ENCODE peak calls at places on chromosomes 6 and 20, in nine cellular contexts. One of them, this sample, is unnamed.

GRCh38 chr6:37059344-37060194 is 54.1 kb downstream of the FGD2 start:
- DNase-seq in BJ: peak
- DNase-seq in activated T-helper 9 cell treated with anti-CD3 and anti-CD28 coated beads, Interleukin-2, amount 50 U/mL, for 16 hours: no peak
- DNase-seq in mucosa of gallbladder: peak
- DNase-seq in NCI-H1092: peak
- DNase-seq in stimulated activated CD8-positive, alpha-beta memory T cell treated with anti-CD3 and anti-CD28 coated beads, Interleukin-4, amount 100 ng/mL, for 1 hour: no peak
- DNase-seq in GF-D8: no peak
- DNase-seq in HEK293T: peak
- DNase-seq in AG08396: peak
- DNase-seq in this sample: no peak

GRCh38 chr6:19836799-19837510 is at the start of gene ID4:
- DNase-seq in BJ: peak
- DNase-seq in activated T-helper 9 cell treated with anti-CD3 and anti-CD28 coated beads, Interleukin-2, amount 50 U/mL, for 16 hours: no peak
- DNase-seq in mucosa of gallbladder: peak
- DNase-seq in NCI-H1092: peak
- DNase-seq in stimulated activated CD8-positive, alpha-beta memory T cell treated with anti-CD3 and anti-CD28 coated beads, Interleukin-4, amount 100 ng/mL, for 1 hour: no peak
- DNase-seq in GF-D8: no peak
- DNase-seq in HEK293T: peak
- DNase-seq in AG08396: peak
- DNase-seq in this sample: no peak

GRCh38 chr6:93454533-93454932 is 35.2 kb upstream of the EPHA7 start:
- DNase-seq in BJ: no peak
- DNase-seq in activated T-helper 9 cell treated with anti-CD3 and anti-CD28 coated beads, Interleukin-2, amount 50 U/mL, for 16 hours: no peak
- DNase-seq in mucosa of gallbladder: no peak
- DNase-seq in NCI-H1092: no peak
- DNase-seq in stimulated activated CD8-positive, alpha-beta memory T cell treated with anti-CD3 and anti-CD28 coated beads, Interleukin-4, amount 100 ng/mL, for 1 hour: no peak
- DNase-seq in GF-D8: no peak
- DNase-seq in HEK293T: no peak
- DNase-seq in AG08396: no peak
- DNase-seq in this sample: no peak

GRCh38 chr6:42190784-42191183 is 4.0 kb downstream of the GUCA1B start:
- DNase-seq in BJ: no peak
- DNase-seq in activated T-helper 9 cell treated with anti-CD3 and anti-CD28 coated beads, Interleukin-2, amount 50 U/mL, for 16 hours: no peak
- DNase-seq in mucosa of gallbladder: no peak
- DNase-seq in NCI-H1092: no peak
- DNase-seq in stimulated activated CD8-positive, alpha-beta memory T cell treated with anti-CD3 and anti-CD28 coated beads, Interleukin-4, amount 100 ng/mL, for 1 hour: no peak
- DNase-seq in GF-D8: no peak
- DNase-seq in HEK293T: no peak
- DNase-seq in AG08396: peak
- DNase-seq in this sample: no peak

GRCh38 chr6:144493035-144493910 is 208.1 kb downstream of the UTRN start:
- DNase-seq in BJ: no peak
- DNase-seq in activated T-helper 9 cell treated with anti-CD3 and anti-CD28 coated beads, Interleukin-2, amount 50 U/mL, for 16 hours: no peak
- DNase-seq in mucosa of gallbladder: no peak
- DNase-seq in NCI-H1092: no peak
- DNase-seq in stimulated activated CD8-positive, alpha-beta memory T cell treated with anti-CD3 and anti-CD28 coated beads, Interleukin-4, amount 100 ng/mL, for 1 hour: no peak
- DNase-seq in GF-D8: no peak
- DNase-seq in HEK293T: no peak
- DNase-seq in AG08396: no peak
- DNase-seq in this sample: no peak

GRCh38 chr6:114052141-114052540 is 81.2 kb upstream of the HDAC2 start:
- DNase-seq in BJ: no peak
- DNase-seq in activated T-helper 9 cell treated with anti-CD3 and anti-CD28 coated beads, Interleukin-2, amount 50 U/mL, for 16 hours: no peak
- DNase-seq in mucosa of gallbladder: no peak
- DNase-seq in NCI-H1092: no peak
- DNase-seq in stimulated activated CD8-positive, alpha-beta memory T cell treated with anti-CD3 and anti-CD28 coated beads, Interleukin-4, amount 100 ng/mL, for 1 hour: no peak
- DNase-seq in GF-D8: no peak
- DNase-seq in HEK293T: no peak
- DNase-seq in AG08396: no peak
- DNase-seq in this sample: no peak

GRCh38 chr6:137246801-137247202 is 27.6 kb upstream of the IFNGR1 start:
- DNase-seq in BJ: no peak
- DNase-seq in activated T-helper 9 cell treated with anti-CD3 and anti-CD28 coated beads, Interleukin-2, amount 50 U/mL, for 16 hours: no peak
- DNase-seq in mucosa of gallbladder: no peak
- DNase-seq in NCI-H1092: no peak
- DNase-seq in stimulated activated CD8-positive, alpha-beta memory T cell treated with anti-CD3 and anti-CD28 coated beads, Interleukin-4, amount 100 ng/mL, for 1 hour: no peak
- DNase-seq in GF-D8: no peak
- DNase-seq in HEK293T: no peak
- DNase-seq in AG08396: no peak
- DNase-seq in this sample: no peak

GRCh38 chr6:8000080-8001035 is 63.8 kb downstream of the BLOC1S5 start:
- DNase-seq in BJ: no peak
- DNase-seq in activated T-helper 9 cell treated with anti-CD3 and anti-CD28 coated beads, Interleukin-2, amount 50 U/mL, for 16 hours: no peak
- DNase-seq in mucosa of gallbladder: no peak
- DNase-seq in NCI-H1092: no peak
- DNase-seq in stimulated activated CD8-positive, alpha-beta memory T cell treated with anti-CD3 and anti-CD28 coated beads, Interleukin-4, amount 100 ng/mL, for 1 hour: no peak
- DNase-seq in GF-D8: no peak
- DNase-seq in HEK293T: no peak
- DNase-seq in AG08396: no peak
- DNase-seq in this sample: no peak

GRCh38 chr6:81487489-81487888 is 265.0 kb downstream of the TENT5A start:
- DNase-seq in BJ: no peak
- DNase-seq in activated T-helper 9 cell treated with anti-CD3 and anti-CD28 coated beads, Interleukin-2, amount 50 U/mL, for 16 hours: no peak
- DNase-seq in mucosa of gallbladder: peak
- DNase-seq in NCI-H1092: no peak
- DNase-seq in stimulated activated CD8-positive, alpha-beta memory T cell treated with anti-CD3 and anti-CD28 coated beads, Interleukin-4, amount 100 ng/mL, for 1 hour: no peak
- DNase-seq in GF-D8: no peak
- DNase-seq in HEK293T: no peak
- DNase-seq in AG08396: peak
- DNase-seq in this sample: no peak

GRCh38 chr20:11302436-11302835 is 615.3 kb upstream of the BTBD3 start:
- DNase-seq in BJ: no peak
- DNase-seq in activated T-helper 9 cell treated with anti-CD3 and anti-CD28 coated beads, Interleukin-2, amount 50 U/mL, for 16 hours: no peak
- DNase-seq in mucosa of gallbladder: no peak
- DNase-seq in NCI-H1092: no peak
- DNase-seq in stimulated activated CD8-positive, alpha-beta memory T cell treated with anti-CD3 and anti-CD28 coated beads, Interleukin-4, amount 100 ng/mL, for 1 hour: no peak
- DNase-seq in GF-D8: no peak
- DNase-seq in HEK293T: no peak
- DNase-seq in AG08396: peak
- DNase-seq in this sample: no peak

GRCh38 chr20:17647391-17648305 is 34.4 kb downstream of the RRBP1 start:
- DNase-seq in BJ: no peak
- DNase-seq in activated T-helper 9 cell treated with anti-CD3 and anti-CD28 coated beads, Interleukin-2, amount 50 U/mL, for 16 hours: no peak
- DNase-seq in mucosa of gallbladder: no peak
- DNase-seq in NCI-H1092: no peak
- DNase-seq in stimulated activated CD8-positive, alpha-beta memory T cell treated with anti-CD3 and anti-CD28 coated beads, Interleukin-4, amount 100 ng/mL, for 1 hour: no peak
- DNase-seq in GF-D8: no peak
- DNase-seq in HEK293T: no peak
- DNase-seq in AG08396: no peak
- DNase-seq in this sample: no peak

GRCh38 chr6:36722879-36723278 is 25.3 kb downstream of the RAB44 start:
- DNase-seq in BJ: no peak
- DNase-seq in activated T-helper 9 cell treated with anti-CD3 and anti-CD28 coated beads, Interleukin-2, amount 50 U/mL, for 16 hours: no peak
- DNase-seq in mucosa of gallbladder: no peak
- DNase-seq in NCI-H1092: no peak
- DNase-seq in stimulated activated CD8-positive, alpha-beta memory T cell treated with anti-CD3 and anti-CD28 coated beads, Interleukin-4, amount 100 ng/mL, for 1 hour: no peak
- DNase-seq in GF-D8: no peak
- DNase-seq in HEK293T: no peak
- DNase-seq in AG08396: no peak
- DNase-seq in this sample: no peak

GRCh38 chr6:39312912-39313525 is 1.2 kb downstream of the KCNK17 start:
- DNase-seq in BJ: no peak
- DNase-seq in activated T-helper 9 cell treated with anti-CD3 and anti-CD28 coated beads, Interleukin-2, amount 50 U/mL, for 16 hours: no peak
- DNase-seq in mucosa of gallbladder: no peak
- DNase-seq in NCI-H1092: no peak
- DNase-seq in stimulated activated CD8-positive, alpha-beta memory T cell treated with anti-CD3 and anti-CD28 coated beads, Interleukin-4, amount 100 ng/mL, for 1 hour: no peak
- DNase-seq in GF-D8: no peak
- DNase-seq in HEK293T: no peak
- DNase-seq in AG08396: no peak
- DNase-seq in this sample: no peak

GRCh38 chr6:35457907-35458306 is 5.8 kb downstream of the FANCE start:
- DNase-seq in BJ: no peak
- DNase-seq in activated T-helper 9 cell treated with anti-CD3 and anti-CD28 coated beads, Interleukin-2, amount 50 U/mL, for 16 hours: no peak
- DNase-seq in mucosa of gallbladder: no peak
- DNase-seq in NCI-H1092: no peak
- DNase-seq in stimulated activated CD8-positive, alpha-beta memory T cell treated with anti-CD3 and anti-CD28 coated beads, Interleukin-4, amount 100 ng/mL, for 1 hour: no peak
- DNase-seq in GF-D8: no peak
- DNase-seq in HEK293T: no peak
- DNase-seq in AG08396: no peak
- DNase-seq in this sample: no peak

GRCh38 chr20:11790047-11790446 is 127.6 kb upstream of the BTBD3 start:
- DNase-seq in BJ: no peak
- DNase-seq in activated T-helper 9 cell treated with anti-CD3 and anti-CD28 coated beads, Interleukin-2, amount 50 U/mL, for 16 hours: no peak
- DNase-seq in mucosa of gallbladder: no peak
- DNase-seq in NCI-H1092: no peak
- DNase-seq in stimulated activated CD8-positive, alpha-beta memory T cell treated with anti-CD3 and anti-CD28 coated beads, Interleukin-4, amount 100 ng/mL, for 1 hour: no peak
- DNase-seq in GF-D8: no peak
- DNase-seq in HEK293T: no peak
- DNase-seq in AG08396: no peak
- DNase-seq in this sample: no peak

GRCh38 chr6:110341671-110342304 is 16.4 kb downstream of the METTL24 start:
- DNase-seq in BJ: no peak
- DNase-seq in activated T-helper 9 cell treated with anti-CD3 and anti-CD28 coated beads, Interleukin-2, amount 50 U/mL, for 16 hours: no peak
- DNase-seq in mucosa of gallbladder: no peak
- DNase-seq in NCI-H1092: no peak
- DNase-seq in stimulated activated CD8-positive, alpha-beta memory T cell treated with anti-CD3 and anti-CD28 coated beads, Interleukin-4, amount 100 ng/mL, for 1 hour: no peak
- DNase-seq in GF-D8: no peak
- DNase-seq in HEK293T: peak
- DNase-seq in AG08396: peak
- DNase-seq in this sample: no peak

GRCh38 chr6:138726066-138727060 is 47.2 kb upstream of the CCDC28A start:
- DNase-seq in BJ: no peak
- DNase-seq in activated T-helper 9 cell treated with anti-CD3 and anti-CD28 coated beads, Interleukin-2, amount 50 U/mL, for 16 hours: no peak
- DNase-seq in mucosa of gallbladder: no peak
- DNase-seq in NCI-H1092: no peak
- DNase-seq in stimulated activated CD8-positive, alpha-beta memory T cell treated with anti-CD3 and anti-CD28 coated beads, Interleukin-4, amount 100 ng/mL, for 1 hour: no peak
- DNase-seq in GF-D8: no peak
- DNase-seq in HEK293T: no peak
- DNase-seq in AG08396: no peak
- DNase-seq in this sample: no peak

GRCh38 chr6:136989591-136990578 is 54.9 kb downstream of the IL20RA start:
- DNase-seq in BJ: no peak
- DNase-seq in activated T-helper 9 cell treated with anti-CD3 and anti-CD28 coated beads, Interleukin-2, amount 50 U/mL, for 16 hours: no peak
- DNase-seq in mucosa of gallbladder: no peak
- DNase-seq in NCI-H1092: peak
- DNase-seq in stimulated activated CD8-positive, alpha-beta memory T cell treated with anti-CD3 and anti-CD28 coated beads, Interleukin-4, amount 100 ng/mL, for 1 hour: no peak
- DNase-seq in GF-D8: no peak
- DNase-seq in HEK293T: peak
- DNase-seq in AG08396: no peak
- DNase-seq in this sample: no peak

GRCh38 chr20:63703471-63703975 is 4.3 kb downstream of the ARFRP1 start:
- DNase-seq in BJ: no peak
- DNase-seq in activated T-helper 9 cell treated with anti-CD3 and anti-CD28 coated beads, Interleukin-2, amount 50 U/mL, for 16 hours: no peak
- DNase-seq in mucosa of gallbladder: peak
- DNase-seq in NCI-H1092: no peak
- DNase-seq in stimulated activated CD8-positive, alpha-beta memory T cell treated with anti-CD3 and anti-CD28 coated beads, Interleukin-4, amount 100 ng/mL, for 1 hour: no peak
- DNase-seq in GF-D8: no peak
- DNase-seq in HEK293T: peak
- DNase-seq in AG08396: no peak
- DNase-seq in this sample: no peak

GRCh38 chr20:15925376-15925775 is 647.9 kb downstream of the KIF16B start:
- DNase-seq in BJ: no peak
- DNase-seq in activated T-helper 9 cell treated with anti-CD3 and anti-CD28 coated beads, Interleukin-2, amount 50 U/mL, for 16 hours: no peak
- DNase-seq in mucosa of gallbladder: no peak
- DNase-seq in NCI-H1092: no peak
- DNase-seq in stimulated activated CD8-positive, alpha-beta memory T cell treated with anti-CD3 and anti-CD28 coated beads, Interleukin-4, amount 100 ng/mL, for 1 hour: no peak
- DNase-seq in GF-D8: no peak
- DNase-seq in HEK293T: no peak
- DNase-seq in AG08396: no peak
- DNase-seq in this sample: no peak

GRCh38 chr6:37285861-37286311 is 27.9 kb upstream of the TMEM217 start:
- DNase-seq in BJ: no peak
- DNase-seq in activated T-helper 9 cell treated with anti-CD3 and anti-CD28 coated beads, Interleukin-2, amount 50 U/mL, for 16 hours: no peak
- DNase-seq in mucosa of gallbladder: no peak
- DNase-seq in NCI-H1092: no peak
- DNase-seq in stimulated activated CD8-positive, alpha-beta memory T cell treated with anti-CD3 and anti-CD28 coated beads, Interleukin-4, amount 100 ng/mL, for 1 hour: no peak
- DNase-seq in GF-D8: no peak
- DNase-seq in HEK293T: no peak
- DNase-seq in AG08396: no peak
- DNase-seq in this sample: no peak

GRCh38 chr6:148166339-148166949 is 176.2 kb upstream of the SASH1 start:
- DNase-seq in BJ: no peak
- DNase-seq in activated T-helper 9 cell treated with anti-CD3 and anti-CD28 coated beads, Interleukin-2, amount 50 U/mL, for 16 hours: no peak
- DNase-seq in mucosa of gallbladder: no peak
- DNase-seq in NCI-H1092: no peak
- DNase-seq in stimulated activated CD8-positive, alpha-beta memory T cell treated with anti-CD3 and anti-CD28 coated beads, Interleukin-4, amount 100 ng/mL, for 1 hour: no peak
- DNase-seq in GF-D8: no peak
- DNase-seq in HEK293T: peak
- DNase-seq in AG08396: peak
- DNase-seq in this sample: no peak

GRCh38 chr20:38109657-38110524 is 55.2 kb downstream of the TGM2 start:
- DNase-seq in BJ: peak
- DNase-seq in activated T-helper 9 cell treated with anti-CD3 and anti-CD28 coated beads, Interleukin-2, amount 50 U/mL, for 16 hours: no peak
- DNase-seq in mucosa of gallbladder: peak
- DNase-seq in NCI-H1092: no peak
- DNase-seq in stimulated activated CD8-positive, alpha-beta memory T cell treated with anti-CD3 and anti-CD28 coated beads, Interleukin-4, amount 100 ng/mL, for 1 hour: no peak
- DNase-seq in GF-D8: peak
- DNase-seq in HEK293T: peak
- DNase-seq in AG08396: peak
- DNase-seq in this sample: no peak

GRCh38 chr6:19731286-19731685 is 105.9 kb upstream of the ID4 start:
- DNase-seq in BJ: peak
- DNase-seq in activated T-helper 9 cell treated with anti-CD3 and anti-CD28 coated beads, Interleukin-2, amount 50 U/mL, for 16 hours: no peak
- DNase-seq in mucosa of gallbladder: no peak
- DNase-seq in NCI-H1092: no peak
- DNase-seq in stimulated activated CD8-positive, alpha-beta memory T cell treated with anti-CD3 and anti-CD28 coated beads, Interleukin-4, amount 100 ng/mL, for 1 hour: no peak
- DNase-seq in GF-D8: no peak
- DNase-seq in HEK293T: no peak
- DNase-seq in AG08396: peak
- DNase-seq in this sample: no peak

GRCh38 chr20:17179840-17180239 is 47.0 kb upstream of the PCSK2 start:
- DNase-seq in BJ: no peak
- DNase-seq in activated T-helper 9 cell treated with anti-CD3 and anti-CD28 coated beads, Interleukin-2, amount 50 U/mL, for 16 hours: no peak
- DNase-seq in mucosa of gallbladder: no peak
- DNase-seq in NCI-H1092: no peak
- DNase-seq in stimulated activated CD8-positive, alpha-beta memory T cell treated with anti-CD3 and anti-CD28 coated beads, Interleukin-4, amount 100 ng/mL, for 1 hour: no peak
- DNase-seq in GF-D8: no peak
- DNase-seq in HEK293T: no peak
- DNase-seq in AG08396: no peak
- DNase-seq in this sample: no peak

GRCh38 chr20:37398750-37399621 is 53.0 kb downstream of the SRC start:
- DNase-seq in BJ: no peak
- DNase-seq in activated T-helper 9 cell treated with anti-CD3 and anti-CD28 coated beads, Interleukin-2, amount 50 U/mL, for 16 hours: no peak
- DNase-seq in mucosa of gallbladder: no peak
- DNase-seq in NCI-H1092: no peak
- DNase-seq in stimulated activated CD8-positive, alpha-beta memory T cell treated with anti-CD3 and anti-CD28 coated beads, Interleukin-4, amount 100 ng/mL, for 1 hour: no peak
- DNase-seq in GF-D8: no peak
- DNase-seq in HEK293T: no peak
- DNase-seq in AG08396: no peak
- DNase-seq in this sample: no peak

GRCh38 chr20:37670426-37670825 is 23.4 kb upstream of the CTNNBL1 start:
- DNase-seq in BJ: no peak
- DNase-seq in activated T-helper 9 cell treated with anti-CD3 and anti-CD28 coated beads, Interleukin-2, amount 50 U/mL, for 16 hours: no peak
- DNase-seq in mucosa of gallbladder: no peak
- DNase-seq in NCI-H1092: peak
- DNase-seq in stimulated activated CD8-positive, alpha-beta memory T cell treated with anti-CD3 and anti-CD28 coated beads, Interleukin-4, amount 100 ng/mL, for 1 hour: no peak
- DNase-seq in GF-D8: no peak
- DNase-seq in HEK293T: no peak
- DNase-seq in AG08396: peak
- DNase-seq in this sample: no peak

GRCh38 chr20:49706548-49707517 is 6.8 kb downstream of the B4GALT5 start:
- DNase-seq in BJ: no peak
- DNase-seq in activated T-helper 9 cell treated with anti-CD3 and anti-CD28 coated beads, Interleukin-2, amount 50 U/mL, for 16 hours: no peak
- DNase-seq in mucosa of gallbladder: no peak
- DNase-seq in NCI-H1092: no peak
- DNase-seq in stimulated activated CD8-positive, alpha-beta memory T cell treated with anti-CD3 and anti-CD28 coated beads, Interleukin-4, amount 100 ng/mL, for 1 hour: no peak
- DNase-seq in GF-D8: no peak
- DNase-seq in HEK293T: no peak
- DNase-seq in AG08396: no peak
- DNase-seq in this sample: no peak

GRCh38 chr20:6744805-6745204 is 22.7 kb upstream of the BMP2 start:
- DNase-seq in BJ: no peak
- DNase-seq in activated T-helper 9 cell treated with anti-CD3 and anti-CD28 coated beads, Interleukin-2, amount 50 U/mL, for 16 hours: no peak
- DNase-seq in mucosa of gallbladder: no peak
- DNase-seq in NCI-H1092: no peak
- DNase-seq in stimulated activated CD8-positive, alpha-beta memory T cell treated with anti-CD3 and anti-CD28 coated beads, Interleukin-4, amount 100 ng/mL, for 1 hour: no peak
- DNase-seq in GF-D8: no peak
- DNase-seq in HEK293T: no peak
- DNase-seq in AG08396: no peak
- DNase-seq in this sample: no peak

GRCh38 chr6:105595829-105596228 is 192.9 kb upstream of the PREP start:
- DNase-seq in BJ: no peak
- DNase-seq in activated T-helper 9 cell treated with anti-CD3 and anti-CD28 coated beads, Interleukin-2, amount 50 U/mL, for 16 hours: no peak
- DNase-seq in mucosa of gallbladder: no peak
- DNase-seq in NCI-H1092: no peak
- DNase-seq in stimulated activated CD8-positive, alpha-beta memory T cell treated with anti-CD3 and anti-CD28 coated beads, Interleukin-4, amount 100 ng/mL, for 1 hour: no peak
- DNase-seq in GF-D8: no peak
- DNase-seq in HEK293T: no peak
- DNase-seq in AG08396: no peak
- DNase-seq in this sample: no peak

GRCh38 chr20:52959125-52959524 is 13.0 kb upstream of the TSHZ2 start:
- DNase-seq in BJ: no peak
- DNase-seq in activated T-helper 9 cell treated with anti-CD3 and anti-CD28 coated beads, Interleukin-2, amount 50 U/mL, for 16 hours: no peak
- DNase-seq in mucosa of gallbladder: no peak
- DNase-seq in NCI-H1092: peak
- DNase-seq in stimulated activated CD8-positive, alpha-beta memory T cell treated with anti-CD3 and anti-CD28 coated beads, Interleukin-4, amount 100 ng/mL, for 1 hour: no peak
- DNase-seq in GF-D8: no peak
- DNase-seq in HEK293T: peak
- DNase-seq in AG08396: no peak
- DNase-seq in this sample: no peak

This sample was measured in stimulated activated CD4-positive, alpha-beta T cell treated with anti-CD3 and anti-CD28 coated beads, TNF-alpha, amount 100 ng/mL, for 48 hours.